ENCODE peak calls at places on chromosome 2, in five cellular contexts. One of them, this sample, is unnamed.

GRCh38 chr2:3490191-3491158 is 28.9 kb downstream of the ADI1 start:
- DNase-seq in RWPE1: no peak
- DNase-seq in mucosa of gallbladder: no peak
- DNase-seq in NCI-H1105 treated with DMSO at 0.1 percent for 48 hours: no peak
- DNase-seq in pons: no peak
- DNase-seq in this sample: no peak

GRCh38 chr2:188292446-188293239 is 969 bp downstream of the GULP1 start:
- DNase-seq in RWPE1: peak
- DNase-seq in mucosa of gallbladder: peak
- DNase-seq in NCI-H1105 treated with DMSO at 0.1 percent for 48 hours: peak
- DNase-seq in pons: no peak
- DNase-seq in this sample: peak

GRCh38 chr2:237982039-237982725 is 15.4 kb downstream of the UBE2F start:
- DNase-seq in RWPE1: no peak
- DNase-seq in mucosa of gallbladder: no peak
- DNase-seq in NCI-H1105 treated with DMSO at 0.1 percent for 48 hours: no peak
- DNase-seq in pons: no peak
- DNase-seq in this sample: no peak

GRCh38 chr2:205763708-205764501 is 81.6 kb downstream of the NRP2 start:
- DNase-seq in RWPE1: peak
- DNase-seq in mucosa of gallbladder: no peak
- DNase-seq in NCI-H1105 treated with DMSO at 0.1 percent for 48 hours: no peak
- DNase-seq in pons: no peak
- DNase-seq in this sample: peak

GRCh38 chr2:40105593-40105992 is 326.5 kb upstream of the THUMPD2 start:
- DNase-seq in RWPE1: no peak
- DNase-seq in mucosa of gallbladder: no peak
- DNase-seq in NCI-H1105 treated with DMSO at 0.1 percent for 48 hours: no peak
- DNase-seq in pons: no peak
- DNase-seq in this sample: no peak

GRCh38 chr2:26333286-26333685 is 12.7 kb upstream of the SELENOI start:
- DNase-seq in RWPE1: no peak
- DNase-seq in mucosa of gallbladder: no peak
- DNase-seq in NCI-H1105 treated with DMSO at 0.1 percent for 48 hours: no peak
- DNase-seq in pons: no peak
- DNase-seq in this sample: peak

GRCh38 chr2:221518937-221519635 is 53.0 kb downstream of the EPHA4 start:
- DNase-seq in RWPE1: no peak
- DNase-seq in mucosa of gallbladder: no peak
- DNase-seq in NCI-H1105 treated with DMSO at 0.1 percent for 48 hours: no peak
- DNase-seq in pons: no peak
- DNase-seq in this sample: no peak

GRCh38 chr2:227164745-227165350 is 424 bp downstream of the COL4A3 start:
- DNase-seq in RWPE1: no peak
- DNase-seq in mucosa of gallbladder: peak
- DNase-seq in NCI-H1105 treated with DMSO at 0.1 percent for 48 hours: no peak
- DNase-seq in pons: no peak
- DNase-seq in this sample: no peak

GRCh38 chr2:162824319-162824718 is 14.2 kb downstream of the KCNH7 start:
- DNase-seq in RWPE1: no peak
- DNase-seq in mucosa of gallbladder: no peak
- DNase-seq in NCI-H1105 treated with DMSO at 0.1 percent for 48 hours: peak
- DNase-seq in pons: no peak
- DNase-seq in this sample: no peak

GRCh38 chr2:5660591-5660990 is 31.6 kb upstream of the SOX11 start:
- DNase-seq in RWPE1: no peak
- DNase-seq in mucosa of gallbladder: no peak
- DNase-seq in NCI-H1105 treated with DMSO at 0.1 percent for 48 hours: no peak
- DNase-seq in pons: no peak
- DNase-seq in this sample: no peak

GRCh38 chr2:230411484-230412368 is 4.3 kb upstream of the SP100 start:
- DNase-seq in RWPE1: peak
- DNase-seq in mucosa of gallbladder: peak
- DNase-seq in NCI-H1105 treated with DMSO at 0.1 percent for 48 hours: peak
- DNase-seq in pons: peak
- DNase-seq in this sample: peak

GRCh38 chr2:159106105-159106504 is 137.7 kb downstream of the TANC1 start:
- DNase-seq in RWPE1: no peak
- DNase-seq in mucosa of gallbladder: no peak
- DNase-seq in NCI-H1105 treated with DMSO at 0.1 percent for 48 hours: no peak
- DNase-seq in pons: no peak
- DNase-seq in this sample: no peak

This sample was measured in NCI-H526 treated with DMSO at 0.1 percent for 48 hours.